ENCODE peak calls at places on chromosome 21, in nine cellular contexts. Q is hepatocyte, T is OCI-LY7, U is SK-N-SH, Z is PC-3, B is Karpas-422, O is MM.1S, V is HCT116, S is GM23248. R is an unnamed sample.

GRCh38 chr21:16084776-16085364 is 355.1 kb downstream of the USP25 start:
- DNase-seq in Q (no peak), T (no peak), U (no peak), Z (peak; percentile 88), B (no peak), O (no peak), V (no peak), S (peak; percentile 85), R (no peak)

GRCh38 chr21:41664881-41665765 is 101.7 kb downstream of the RIPK4 start:
- DNase-seq in Q (no peak), T (no peak), U (no peak), Z (peak; percentile 66), B (no peak), O (no peak), V (no peak), S (peak; percentile 96), R (no peak)

GRCh38 chr21:33441489-33442477 is 38.0 kb downstream of the TMEM50B start:
- DNase-seq in Q (peak; percentile 16), T (peak; percentile 85), U (no peak), Z (peak; percentile 91), B (peak; percentile 73), O (no peak), V (no peak), S (peak; percentile 81), R (no peak)

GRCh38 chr21:15749868-15750174 is 20.0 kb downstream of the USP25 start:
- DNase-seq in Q (peak; percentile 5), T (no peak), U (no peak), Z (no peak), B (no peak), O (no peak), V (no peak), S (no peak), R (no peak)

GRCh38 chr21:24298040-24298439 is 1309.2 kb downstream of the MRPL39 start:
- DNase-seq in Q (no peak), T (no peak), U (no peak), Z (no peak), B (no peak), O (no peak), V (no peak), S (no peak), R (no peak)

GRCh38 chr21:38567577-38568360 is 69.5 kb upstream of the ERG start:
- DNase-seq in Q (peak; percentile 47), T (no peak), U (peak; percentile 29), Z (no peak), B (no peak), O (no peak), V (no peak), S (peak; percentile 91), R (peak; percentile 13)

GRCh38 chr21:14706712-14707111 is 160.6 kb upstream of the SAMSN1 start:
- DNase-seq in Q (no peak), T (no peak), U (no peak), Z (no peak), B (no peak), O (no peak), V (no peak), S (no peak), R (no peak)

GRCh38 chr21:33403128-33403785 is at the start of gene IFNGR2:
- DNase-seq in Q (peak; percentile 81), T (peak; percentile 68), U (peak; percentile 88), Z (peak; percentile 27), B (peak; percentile 74), O (peak; percentile 64), V (no peak), S (peak; percentile 58), R (peak; percentile 58)

GRCh38 chr21:37565530-37566223 is 199.1 kb downstream of the DYRK1A start:
- DNase-seq in Q (peak; percentile 62), T (no peak), U (no peak), Z (no peak), B (no peak), O (peak; percentile 21), V (no peak), S (peak; percentile 74), R (no peak)

GRCh38 chr21:29192999-29193563 is 62.6 kb downstream of the MAP3K7CL start:
- DNase-seq in Q (no peak), T (no peak), U (peak; percentile 42), Z (no peak), B (no peak), O (no peak), V (no peak), S (peak; percentile 51), R (no peak)

GRCh38 chr21:40208960-40209359 is 341.7 kb downstream of the PCP4 start:
- DNase-seq in Q (no peak), T (no peak), U (no peak), Z (no peak), B (no peak), O (no peak), V (no peak), S (no peak), R (no peak)

GRCh38 chr21:21029159-21029558 is 30.9 kb downstream of the NCAM2 start:
- DNase-seq in Q (no peak), T (no peak), U (no peak), Z (peak; percentile 51), B (no peak), O (no peak), V (no peak), S (no peak), R (peak; percentile 22)

GRCh38 chr21:14591882-14592281 is 45.8 kb upstream of the SAMSN1 start:
- DNase-seq in Q (no peak), T (no peak), U (no peak), Z (peak; percentile 26), B (no peak), O (no peak), V (no peak), S (peak; percentile 30), R (no peak)

GRCh38 chr21:37338671-37339526 is 27.7 kb upstream of the DYRK1A start:
- DNase-seq in Q (peak; percentile 86), T (no peak), U (peak; percentile 54), Z (peak; percentile 97), B (no peak), O (no peak), V (peak; percentile 61), S (peak; percentile 95), R (no peak)

GRCh38 chr21:36589352-36589971 is 109.5 kb upstream of the SIM2 start:
- DNase-seq in Q (peak; percentile 24), T (peak; percentile 72), U (peak; percentile 68), Z (peak; percentile 70), B (peak; percentile 80), O (peak; percentile 83), V (peak; percentile 59), S (peak; percentile 67), R (peak; percentile 65)

DNA sequence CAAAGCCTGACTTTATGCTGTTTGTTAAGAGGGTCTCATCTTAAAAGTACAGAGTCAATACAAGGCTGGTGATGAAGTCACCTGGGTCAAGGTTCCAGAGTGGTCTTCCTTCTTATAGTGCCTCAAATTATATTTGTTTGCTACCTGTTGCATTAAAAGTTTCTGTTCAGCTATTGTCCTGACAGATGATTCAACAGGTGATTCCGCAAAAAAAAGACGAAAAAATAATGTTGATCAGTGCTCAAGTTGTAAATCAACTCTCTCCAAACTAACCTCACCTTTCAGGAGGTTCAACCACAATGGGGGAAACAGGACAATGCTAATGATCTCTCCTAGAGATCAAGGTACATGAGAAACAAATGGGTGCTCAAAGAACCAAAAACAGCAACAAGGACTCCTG is 35.7 kb downstream of the HSF2BP start:
- DNase-seq in Q (no peak), T (no peak), U (no peak), Z (no peak), B (no peak), O (no peak), V (no peak), S (no peak), R (no peak)
- H3K9me2 ChIP-seq in Q (no peaks in the 10 kb centered on the region), T (no peaks in the 10 kb centered on the region), U (no peaks in the 10 kb centered on the region), Z (no peaks in the 10 kb centered on the region), B (no peaks in the 10 kb centered on the region), O (no peaks in the 10 kb centered on the region), V (no peaks in the 10 kb centered on the region), S (no peaks in the 10 kb centered on the region), R (no peaks in the 10 kb centered on the region)

GRCh38 chr21:31518580-31518979 is 140.9 kb upstream of the SOD1 start:
- DNase-seq in Q (no peak), T (no peak), U (no peak), Z (no peak), B (no peak), O (no peak), V (no peak), S (no peak), R (no peak)

GRCh38 chr21:31514598-31514997 is 144.9 kb upstream of the SOD1 start:
- DNase-seq in Q (peak; percentile 31), T (no peak), U (peak; percentile 78), Z (no peak), B (no peak), O (no peak), V (no peak), S (no peak), R (peak; percentile 66)

GRCh38 chr21:31520506-31521163 is 138.9 kb upstream of the SOD1 start:
- DNase-seq in Q (no peak), T (no peak), U (no peak), Z (no peak), B (no peak), O (no peak), V (no peak), S (no peak), R (no peak)

GRCh38 chr21:31515253-31515652 is 144.2 kb upstream of the SOD1 start:
- DNase-seq in Q (no peak), T (no peak), U (no peak), Z (no peak), B (no peak), O (no peak), V (no peak), S (no peak), R (no peak)

DNA sequence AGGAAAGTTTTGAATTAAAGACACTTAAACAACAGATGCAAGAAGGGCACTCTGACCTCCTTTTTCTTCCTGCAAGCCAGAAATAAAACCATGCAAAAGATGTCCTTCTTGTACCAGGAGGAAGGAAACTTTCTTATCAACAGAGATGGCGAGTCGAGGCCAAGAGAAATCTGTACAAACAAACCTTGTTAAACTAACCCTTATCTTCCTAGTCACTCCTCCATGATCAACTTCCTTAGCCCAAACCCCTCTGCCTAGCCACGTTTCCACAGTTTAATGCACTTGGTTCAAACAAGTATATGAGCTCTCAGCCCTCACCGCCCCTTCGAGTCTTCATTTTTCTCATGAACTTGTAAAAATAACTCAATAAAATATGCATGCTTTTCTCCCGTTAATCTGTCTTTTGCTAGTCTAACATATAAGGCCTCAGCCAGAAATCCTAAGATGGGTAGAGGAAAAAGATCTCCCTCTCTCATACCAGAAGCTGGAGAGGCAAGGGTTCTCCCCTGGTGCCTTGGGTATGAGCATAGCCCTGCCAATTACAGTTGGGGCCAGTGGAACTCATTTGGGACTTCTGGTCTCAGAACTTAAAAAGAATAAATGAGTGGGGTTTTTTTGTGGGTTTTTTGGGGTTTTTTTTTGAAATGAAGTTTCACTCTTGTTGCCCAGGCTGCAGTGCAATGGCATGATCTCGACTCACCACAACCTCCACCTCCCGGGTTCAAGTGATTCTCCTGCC is 141.7 kb upstream of the SOD1 start:
- DNase-seq in Q (no peak), T (no peak), U (no peak), Z (no peak), B (no peak), O (no peak), V (no peak), S (no peak), R (no peak)
- H3K9me2 ChIP-seq in Q (no peaks in the 10 kb centered on the region), T (no peaks in the 10 kb centered on the region), U (no peaks in the 10 kb centered on the region), Z (no peaks in the 10 kb centered on the region), B (no peaks in the 10 kb centered on the region), O (no peaks in the 10 kb centered on the region), V (no peaks in the 10 kb centered on the region), S (no peaks in the 10 kb centered on the region), R (no peaks in the 10 kb centered on the region)

GRCh38 chr21:27562303-27562702 is 595.4 kb upstream of the ADAMTS5 start:
- DNase-seq in Q (no peak), T (no peak), U (no peak), Z (no peak), B (no peak), O (no peak), V (no peak), S (no peak), R (no peak)
- H3K9me2 ChIP-seq in Q (no peaks in the 10 kb centered on the region), T (no peaks in the 10 kb centered on the region), U (no peaks in the 10 kb centered on the region), Z (no peaks in the 10 kb centered on the region), B (no peaks in the 10 kb centered on the region), O (no peaks in the 10 kb centered on the region), V (no peaks in the 10 kb centered on the region), S (no peaks in the 10 kb centered on the region), R (no peaks in the 10 kb centered on the region)

GRCh38 chr21:45709127-45709526 is 65.6 kb downstream of the PCBP3 start:
- DNase-seq in Q (no peak), T (no peak), U (no peak), Z (no peak), B (no peak), O (no peak), V (no peak), S (peak; percentile 64), R (no peak)
- H3K9me2 ChIP-seq in Q (no peaks in the 10 kb centered on the region), T (no peaks in the 10 kb centered on the region), U (no peaks in the 10 kb centered on the region), Z (no peaks in the 10 kb centered on the region), B (no peaks in the 10 kb centered on the region), O (no peaks in the 10 kb centered on the region), V (no peaks in the 10 kb centered on the region), S (no peaks in the 10 kb centered on the region), R (no peaks in the 10 kb centered on the region)

R was measured in GM23338.